ENCODE peak calls at places on chromosomes 4 and X, in six cellular contexts. Z is H1, E is neuronal stem cell, M is IMR-90, W is H9, R is mesenchymal stem cell. N is an unnamed sample.

GRCh38 chr4:168304744-168305459 is 13.7 kb downstream of the DDX60 start:
- DNase-seq in Z (no peak), E (no peak), M (peak), W (no peak), R (peak), N (no peak)

GRCh38 chr4:19187104-19187503 is 1064.6 kb upstream of the SLIT2 start:
- DNase-seq in Z (no peak), E (no peak), M (peak), W (no peak), R (peak), N (peak)

GRCh38 chr4:156705291-156705690 is 266.3 kb downstream of the PDGFC start:
- DNase-seq in Z (no peak), E (no peak), M (peak), W (no peak), R (no peak), N (no peak)

GRCh38 chr4:17562157-17562556 is 14.8 kb upstream of the LAP3 start:
- DNase-seq in Z (no peak), E (no peak), M (no peak), W (no peak), R (no peak), N (peak)

GRCh38 chr4:8468746-8469535 is 28.4 kb downstream of the TRMT44 start:
- DNase-seq in Z (peak), E (peak), M (peak), W (peak), R (peak), N (peak)

GRCh38 chrX:133999013-133999705 is 13.8 kb upstream of the GPC3 start:
- DNase-seq in Z (no peak), E (no peak), M (no peak), W (no peak), R (peak), N (no peak)

GRCh38 chr4:175066923-175067627 is 148.9 kb downstream of the ADAM29 start:
- DNase-seq in Z (no peak), E (no peak), M (no peak), W (no peak), R (no peak), N (no peak)

GRCh38 chr4:145195167-145195952 is 15.0 kb upstream of the OTUD4 start:
- DNase-seq in Z (no peak), E (no peak), M (no peak), W (no peak), R (no peak), N (peak)

GRCh38 chr4:80202784-80203553 is 5.7 kb downstream of the PRDM8 start:
- DNase-seq in Z (peak), E (no peak), M (peak), W (peak), R (peak), N (peak)

GRCh38 chr4:177367336-177367735 is 57.7 kb downstream of the NEIL3 start:
- DNase-seq in Z (no peak), E (no peak), M (peak), W (peak), R (peak), N (peak)

GRCh38 chrX:107880054-107880610 is 54.5 kb downstream of the MID2 start:
- DNase-seq in Z (no peak), E (no peak), M (no peak), W (no peak), R (no peak), N (no peak)

GRCh38 chr4:16582036-16582435 is 316.4 kb downstream of the LDB2 start:
- DNase-seq in Z (no peak), E (no peak), M (no peak), W (no peak), R (no peak), N (no peak)

GRCh38 chr4:161505141-161505540 is 658.7 kb downstream of the FSTL5 start:
- DNase-seq in Z (no peak), E (no peak), M (no peak), W (no peak), R (no peak), N (no peak)

GRCh38 chr4:89579776-89580175 is 257.2 kb downstream of the SNCA start:
- DNase-seq in Z (no peak), E (no peak), M (no peak), W (no peak), R (no peak), N (no peak)

GRCh38 chr4:18075823-18076433 is 54.4 kb upstream of the LCORL start:
- DNase-seq in Z (peak), E (no peak), M (peak), W (peak), R (no peak), N (peak)

GRCh38 chr4:132839070-132839469 is 310.0 kb upstream of the PCDH10 start:
- DNase-seq in Z (no peak), E (no peak), M (no peak), W (no peak), R (no peak), N (no peak)

GRCh38 chrX:39309721-39310152 is 508.5 kb downstream of the MID1IP1 start:
- DNase-seq in Z (no peak), E (no peak), M (no peak), W (no peak), R (peak), N (peak)

GRCh38 chr4:117700111-117700892 is 334.0 kb upstream of the NDST3 start:
- DNase-seq in Z (no peak), E (peak), M (peak), W (no peak), R (peak), N (peak)

GRCh38 chr4:123116412-123116811 is 194.0 kb upstream of the NUDT6 start:
- DNase-seq in Z (no peak), E (no peak), M (peak), W (no peak), R (peak), N (no peak)

GRCh38 chr4:47590325-47590724 is 105.2 kb downstream of the ATP10D start:
- DNase-seq in Z (no peak), E (no peak), M (no peak), W (no peak), R (no peak), N (no peak)

GRCh38 chr4:26916195-26916594 is 55.6 kb downstream of the STIM2 start:
- DNase-seq in Z (no peak), E (no peak), M (peak), W (no peak), R (peak), N (no peak)

GRCh38 chr4:140257461-140258305 is 103.7 kb upstream of the MAML3 start:
- DNase-seq in Z (no peak), E (no peak), M (peak), W (no peak), R (peak), N (no peak)

GRCh38 chr4:147760695-147761094 is 28.8 kb downstream of the ARHGAP10 start:
- DNase-seq in Z (no peak), E (no peak), M (no peak), W (no peak), R (no peak), N (no peak)

GRCh38 chrX:118360429-118361125 is 14.7 kb downstream of the WDR44 start:
- DNase-seq in Z (no peak), E (no peak), M (peak), W (no peak), R (peak), N (peak)

GRCh38 chr4:11904991-11905760 is 476.5 kb upstream of the HS3ST1 start:
- DNase-seq in Z (no peak), E (no peak), M (no peak), W (no peak), R (no peak), N (no peak)

GRCh38 chrX:135625995-135626394 is 87.4 kb upstream of the CT45A1 start:
- DNase-seq in Z (peak), E (no peak), M (no peak), W (no peak), R (peak), N (peak)

GRCh38 chr4:105189855-105190650 is 43.4 kb downstream of the TET2 start:
- DNase-seq in Z (no peak), E (no peak), M (no peak), W (no peak), R (no peak), N (no peak)

GRCh38 chrX:155718964-155719586 is 106.3 kb upstream of the TMLHE start:
- DNase-seq in Z (no peak), E (no peak), M (no peak), W (no peak), R (no peak), N (no peak)

GRCh38 chr4:133618963-133619362 is 469.9 kb downstream of the PCDH10 start:
- DNase-seq in Z (no peak), E (no peak), M (no peak), W (no peak), R (no peak), N (no peak)

GRCh38 chrX:15761564-15762191 is 23.6 kb downstream of the CA5B start:
- DNase-seq in Z (no peak), E (peak), M (peak), W (peak), R (peak), N (peak)

GRCh38 chr4:120554086-120554485 is 368.4 kb downstream of the PRDM5 start:
- DNase-seq in Z (no peak), E (no peak), M (no peak), W (no peak), R (no peak), N (peak)

GRCh38 chr4:10582966-10583365 is 101.6 kb downstream of the CLNK start:
- DNase-seq in Z (no peak), E (no peak), M (no peak), W (no peak), R (peak), N (no peak)

GRCh38 chrX:112759512-112759911 is 79.8 kb upstream of the LHFPL1 start:
- DNase-seq in Z (no peak), E (no peak), M (no peak), W (no peak), R (no peak), N (no peak)
- H3K18ac ChIP-seq in Z (no peak), E (no peak), M (no peak), W (no peak), R (no peak), N (no peak)

GRCh38 chr4:2754848-2755820 is 1.0 kb downstream of the TNIP2 start:
- DNase-seq in Z (no peak), E (no peak), M (no peak), W (no peak), R (no peak), N (no peak)
- H3K18ac ChIP-seq in Z (no peak), E (peak), M (peak), W (no peak), R (peak), N (peak)

GRCh38 chr4:48699470-48699869 is 80.6 kb downstream of the FRYL start:
- DNase-seq in Z (no peak), E (no peak), M (no peak), W (no peak), R (peak), N (peak)
- H3K18ac ChIP-seq in Z (no peak), E (no peak), M (peak), W (no peak), R (no peak), N (no peak)

DNA sequence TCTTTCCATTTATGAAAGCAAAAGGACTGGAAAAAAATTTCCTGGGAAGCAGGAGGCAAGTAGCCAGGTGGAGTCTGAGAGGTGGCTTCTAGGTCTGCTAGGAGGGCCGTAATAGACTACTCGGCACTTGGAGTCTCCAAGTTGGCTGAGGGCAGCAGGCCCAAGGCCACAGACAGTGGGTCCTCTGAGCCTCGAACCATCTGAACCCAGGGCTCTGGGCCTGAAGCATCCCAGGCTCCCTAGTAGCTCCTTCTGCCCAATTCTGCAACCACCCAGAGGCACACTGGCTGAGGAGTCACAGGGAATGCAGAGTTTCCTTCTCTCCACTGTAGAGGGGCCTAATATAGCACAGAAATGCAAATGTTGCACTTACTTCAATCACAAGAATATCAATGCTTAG is 19.8 kb downstream of the TKTL1 start:
- DNase-seq in Z (no peak), E (no peak), M (no peak), W (no peak), R (no peak), N (no peak)
- H3K18ac ChIP-seq in Z (no peak), E (no peak), M (no peak), W (no peak), R (no peak), N (no peak)

GRCh38 chrX:22073928-22074327 is 41.8 kb downstream of the PHEX start:
- DNase-seq in Z (no peak), E (no peak), M (no peak), W (no peak), R (no peak), N (peak)
- H3K18ac ChIP-seq in Z (no peak), E (no peak), M (no peak), W (no peak), R (no peak), N (no peak)

GRCh38 chr4:3192188-3192587 is 56.8 kb upstream of the MSANTD1 start:
- DNase-seq in Z (no peak), E (no peak), M (no peak), W (no peak), R (no peak), N (no peak)
- H3K18ac ChIP-seq in Z (no peak), E (no peak), M (peak), W (no peak), R (peak), N (no peak)

DNA sequence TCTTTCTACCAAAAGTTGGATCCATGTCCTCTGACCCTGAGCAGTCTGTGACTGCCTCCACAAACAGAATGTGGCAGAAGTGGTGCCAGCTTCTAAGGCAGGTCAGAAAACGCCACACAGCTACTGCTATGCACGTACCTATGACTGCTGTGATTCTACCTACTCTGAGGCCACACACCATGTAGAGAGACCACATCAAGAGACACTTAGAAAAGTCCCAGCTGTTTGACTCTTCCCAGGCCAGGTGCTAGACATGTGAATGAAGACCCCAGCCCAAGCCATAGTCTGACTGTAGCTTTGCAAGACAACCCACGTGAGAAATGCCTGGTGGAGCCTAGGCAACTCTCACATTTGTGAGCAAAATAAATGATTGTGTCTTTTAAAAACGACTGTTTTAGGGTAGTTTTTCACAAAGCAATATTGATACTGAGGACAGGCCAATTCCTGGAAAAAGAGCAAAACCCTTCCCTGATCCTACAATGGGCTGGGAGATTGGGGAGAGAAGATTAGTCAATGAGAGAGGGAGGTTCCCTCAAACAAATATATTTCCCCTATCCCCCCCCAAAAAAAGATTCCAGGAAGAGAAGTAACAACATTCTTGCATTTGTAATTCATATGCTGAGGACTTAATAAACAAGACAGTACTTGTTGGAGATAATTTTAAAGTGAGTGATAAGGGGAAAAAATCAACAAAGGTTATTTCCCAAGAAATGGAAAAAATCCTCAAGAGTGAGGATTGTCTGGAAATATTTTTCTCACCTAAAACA is 33.3 kb downstream of the FRYL start:
- DNase-seq in Z (no peak), E (no peak), M (no peak), W (no peak), R (no peak), N (peak)
- H3K18ac ChIP-seq in Z (no peak), E (no peak), M (no peak), W (no peak), R (no peak), N (peak)

GRCh38 chrX:48960291-48960690 is 2.9 kb upstream of the OTUD5 start:
- DNase-seq in Z (no peak), E (no peak), M (no peak), W (no peak), R (no peak), N (no peak)

GRCh38 chrX:48956728-48957414 is 536 bp downstream of the OTUD5 start:
- DNase-seq in Z (no peak), E (no peak), M (no peak), W (no peak), R (no peak), N (no peak)

GRCh38 chrX:48958635-48959094 is 1.3 kb upstream of the OTUD5 start:
- DNase-seq in Z (peak), E (no peak), M (peak), W (no peak), R (peak), N (no peak)

GRCh38 chrX:48957477-48957826 is at the start of gene OTUD5:
- DNase-seq in Z (peak), E (no peak), M (no peak), W (no peak), R (no peak), N (no peak)

GRCh38 chrX:48957827-48958634 is 624 bp upstream of the OTUD5 start:
- DNase-seq in Z (peak), E (peak), M (peak), W (peak), R (peak), N (peak)
- H3K18ac ChIP-seq in Z (no peak), E (peak), M (peak), W (peak), R (peak), N (peak)

GRCh38 chr4:182142146-182143085 is 100.8 kb upstream of the TENM3 start:
- DNase-seq in Z (peak), E (peak), M (peak), W (peak), R (peak), N (peak)

GRCh38 chr4:182144621-182145359 is 98.4 kb upstream of the TENM3 start:
- DNase-seq in Z (peak), E (peak), M (peak), W (peak), R (no peak), N (peak)

GRCh38 chr4:182143822-182144620 is 99.2 kb upstream of the TENM3 start:
- DNase-seq in Z (peak), E (peak), M (peak), W (peak), R (peak), N (peak)

GRCh38 chr4:182141623-182142022 is 101.6 kb upstream of the TENM3 start:
- DNase-seq in Z (no peak), E (no peak), M (no peak), W (no peak), R (no peak), N (no peak)

GRCh38 chr4:182143086-182143821 is 99.9 kb upstream of the TENM3 start:
- DNase-seq in Z (no peak), E (peak), M (peak), W (no peak), R (no peak), N (peak)
- H3K18ac ChIP-seq in Z (peak), E (peak), M (no peak), W (no peak), R (no peak), N (peak)

N was measured in mesendoderm.